ENCODE peak calls at places on chromosomes 4 and X, in four cellular contexts. A, X, M and G are unnamed samples.

GRCh38 chr4:85457752-85458467 is 17.0 kb upstream of the ARHGAP24 start:
- DNase-seq in A (no peak), X (no peak), M (no peak), G (no peak)

GRCh38 chrX:131802836-131803626 is 220.1 kb upstream of the STK26 start:
- DNase-seq in A (peak; percentile 25), X (peak; percentile 24), M (no peak), G (no peak)

GRCh38 chrX:115901241-115901640 is 269.3 kb upstream of the AGTR2 start:
- DNase-seq in A (no peak), X (no peak), M (no peak), G (no peak)

GRCh38 chr4:1154523-1155182 is 17.7 kb downstream of the SPON2 start:
- DNase-seq in A (peak; percentile 49), X (no peak), M (no peak), G (no peak)

GRCh38 chr4:177119693-177120092 is 190.0 kb upstream of the NEIL3 start:
- DNase-seq in A (peak; percentile 25), X (no peak), M (no peak), G (no peak)

GRCh38 chrX:13489451-13489850 is 80.0 kb upstream of the EGFL6 start:
- DNase-seq in A (peak; percentile 81), X (peak; percentile 30), M (peak; percentile 41), G (no peak)

GRCh38 chr4:47221721-47222120 is 190.4 kb downstream of the GABRB1 start:
- DNase-seq in A (peak; percentile 96), X (no peak), M (peak; percentile 33), G (no peak)

GRCh38 chrX:128396601-128397000 is 344.4 kb upstream of the ACTRT1 start:
- DNase-seq in A (no peak), X (no peak), M (no peak), G (no peak)

GRCh38 chr4:104592894-104593470 is 98.3 kb upstream of the CXXC4 start:
- DNase-seq in A (peak; percentile 57), X (no peak), M (no peak), G (no peak)

GRCh38 chr4:110354460-110354859 is 121.5 kb upstream of the ENPEP start:
- DNase-seq in A (no peak), X (no peak), M (no peak), G (no peak)

GRCh38 chrX:149531599-149531998 is 9.2 kb upstream of the EOLA1 start:
- DNase-seq in A (no peak), X (no peak), M (no peak), G (no peak)

GRCh38 chr4:187814737-187815465 is 180.7 kb upstream of the ZFP42 start:
- DNase-seq in A (peak; percentile 4), X (peak; percentile 7), M (no peak), G (no peak)

GRCh38 chr4:147814334-147814733 is 82.4 kb downstream of the ARHGAP10 start:
- DNase-seq in A (peak; percentile 51), X (no peak), M (no peak), G (no peak)

GRCh38 chr4:142036795-142037583 is 400.6 kb downstream of the IL15 start:
- DNase-seq in A (peak; percentile 69), X (no peak), M (peak; percentile 22), G (no peak)

GRCh38 chr4:1398686-1399507 is 7.3 kb downstream of the NKX1-1 start:
- DNase-seq in A (no peak), X (no peak), M (no peak), G (peak; percentile 72)

GRCh38 chrX:16834811-16835210 is 35.4 kb downstream of the RBBP7 start:
- DNase-seq in A (peak; percentile 57), X (no peak), M (no peak), G (no peak)

GRCh38 chr4:76486588-76487276 is 51.7 kb downstream of the SHROOM3 start:
- DNase-seq in A (no peak), X (no peak), M (no peak), G (no peak)

GRCh38 chr4:8278421-8279287 is 9.1 kb downstream of the HTRA3 start:
- DNase-seq in A (peak; percentile 85), X (peak; percentile 28), M (peak; percentile 86), G (peak; percentile 67)

GRCh38 chrX:135737361-135738071 is 24.1 kb downstream of the CT45A1 start:
- DNase-seq in A (no peak), X (no peak), M (no peak), G (no peak)

GRCh38 chr4:2743518-2744445 is 12.4 kb downstream of the TNIP2 start:
- DNase-seq in A (no peak), X (no peak), M (no peak), G (peak; percentile 57)

GRCh38 chr4:2266181-2266580 is 4.3 kb upstream of the MXD4 start:
- DNase-seq in A (peak; percentile 40), X (peak; percentile 80), M (peak; percentile 72), G (no peak)

GRCh38 chrX:20139966-20140365 is 1.7 kb downstream of the EIF1AX start:
- DNase-seq in A (peak; percentile 73), X (no peak), M (peak; percentile 36), G (no peak)

GRCh38 chr4:40924096-40924792 is 174.5 kb downstream of the NSUN7 start:
- DNase-seq in A (peak; percentile 36), X (peak; percentile 66), M (peak; percentile 48), G (no peak)

GRCh38 chr4:140358281-140358680 is 15.2 kb upstream of the SCOC start:
- DNase-seq in A (no peak), X (no peak), M (no peak), G (no peak)

GRCh38 chr4:7050481-7051143 is 7.4 kb downstream of the TADA2B start:
- DNase-seq in A (no peak), X (no peak), M (no peak), G (no peak)

GRCh38 chr4:178105223-178105622 is 663.0 kb upstream of the AGA start:
- DNase-seq in A (no peak), X (no peak), M (no peak), G (no peak)

GRCh38 chr4:138912714-138913340 is 102.8 kb upstream of the NOCT start:
- DNase-seq in A (no peak), X (no peak), M (no peak), G (no peak)

GRCh38 chrX:140765043-140765784 is 55.7 kb downstream of the LINC00632 start:
- DNase-seq in A (peak; percentile 73), X (no peak), M (peak; percentile 33), G (no peak)

GRCh38 chr4:83454626-83455025 is 997 bp downstream of the HELQ start:
- DNase-seq in A (peak; percentile 17), X (no peak), M (no peak), G (no peak)

DNA sequence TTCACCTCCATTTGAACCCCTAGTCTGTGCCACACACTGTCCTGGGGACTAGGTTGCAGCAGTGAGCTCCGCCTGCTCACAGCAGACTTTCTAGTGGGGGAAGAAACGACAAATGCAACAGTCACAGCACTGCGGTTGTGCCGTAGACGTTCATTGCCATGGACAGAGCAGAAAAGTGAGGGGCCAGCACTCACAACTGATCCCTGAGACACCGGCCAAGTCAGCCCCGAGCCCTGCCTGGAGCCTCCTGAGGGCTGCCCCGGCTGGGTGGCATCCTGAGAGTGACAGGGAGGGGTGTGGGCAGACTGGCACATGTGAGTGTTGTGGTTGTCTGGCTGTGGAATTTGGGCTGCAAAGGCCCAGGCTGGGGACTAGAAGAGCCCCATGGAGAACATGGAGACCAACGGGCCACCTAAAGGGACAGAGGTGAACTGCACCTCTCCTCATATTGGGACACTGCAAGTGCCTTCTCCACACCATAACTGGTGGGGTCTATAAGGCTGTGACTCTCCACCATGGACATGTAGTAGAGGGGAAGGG is 4.6 kb downstream of the DUSP9 start:
- DNase-seq in A (no peak), X (no peak), M (no peak), G (peak; percentile 63)
- TF ChIP-seq CTCF in A (no peak), X (no peak), M (no peak), G (peak; percentile 43)

GRCh38 chrX:155179343-155179997 is 36.8 kb upstream of the VBP1 start:
- DNase-seq in A (no peak), X (no peak), M (no peak), G (no peak)
- TF ChIP-seq CTCF in A (no peak), X (no peak), M (no peak), G (peak; percentile 14)

DNA sequence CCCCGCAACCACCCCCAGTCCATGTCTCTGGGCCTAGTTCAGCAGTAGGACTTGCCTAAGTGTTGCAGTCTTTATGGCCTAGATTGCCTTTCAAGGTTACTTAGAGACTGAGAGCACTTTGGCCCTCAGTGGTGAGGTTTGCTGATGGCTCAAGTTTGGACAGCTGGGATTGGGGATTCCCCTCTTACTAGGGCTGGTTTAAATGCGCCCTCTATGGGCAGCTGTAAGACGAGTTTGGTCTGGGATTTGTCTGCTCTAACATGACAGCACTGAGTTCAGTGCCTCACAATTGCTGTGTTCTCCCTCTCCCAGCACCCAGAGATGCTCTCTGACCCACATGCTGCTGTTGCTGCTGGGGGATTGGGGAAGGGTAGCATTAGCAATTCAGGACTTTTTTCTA is 23.1 kb downstream of the DACH2 start:
- DNase-seq in A (no peak), X (no peak), M (no peak), G (peak; percentile 33)
- TF ChIP-seq CTCF in A (peak; percentile 27), X (no peak), M (no peak), G (peak; percentile 63)

GRCh38 chrX:147550217-147550616 is 361.5 kb upstream of the FMR1 start:
- DNase-seq in A (no peak), X (no peak), M (no peak), G (no peak)
- TF ChIP-seq CTCF in A (no peak), X (no peak), M (no peak), G (peak; percentile 47)

GRCh38 chr4:27096142-27096824 is 235.6 kb downstream of the STIM2 start:
- DNase-seq in A (no peak), X (no peak), M (no peak), G (no peak)
- TF ChIP-seq CTCF in A (no peak), X (no peak), M (no peak), G (peak; percentile 72)

GRCh38 chr4:99202094-99202493 is 17.0 kb downstream of the ADH6 start:
- DNase-seq in A (no peak), X (no peak), M (no peak), G (no peak)

GRCh38 chr4:99202536-99202935 is 16.5 kb downstream of the ADH6 start:
- DNase-seq in A (no peak), X (no peak), M (peak; percentile 61), G (no peak)

GRCh38 chr4:99200148-99200547 is 18.9 kb downstream of the ADH6 start:
- DNase-seq in A (no peak), X (no peak), M (no peak), G (no peak)

GRCh38 chr4:99205104-99205979 is 13.7 kb downstream of the ADH6 start:
- DNase-seq in A (no peak), X (no peak), M (peak; percentile 35), G (no peak)

GRCh38 chr4:99201687-99202086 is 17.4 kb downstream of the ADH6 start:
- DNase-seq in A (no peak), X (no peak), M (peak; percentile 18), G (no peak)
- TF ChIP-seq CTCF in A (peak; percentile 13), X (no peak), M (no peak), G (peak; percentile 84)

DNA sequence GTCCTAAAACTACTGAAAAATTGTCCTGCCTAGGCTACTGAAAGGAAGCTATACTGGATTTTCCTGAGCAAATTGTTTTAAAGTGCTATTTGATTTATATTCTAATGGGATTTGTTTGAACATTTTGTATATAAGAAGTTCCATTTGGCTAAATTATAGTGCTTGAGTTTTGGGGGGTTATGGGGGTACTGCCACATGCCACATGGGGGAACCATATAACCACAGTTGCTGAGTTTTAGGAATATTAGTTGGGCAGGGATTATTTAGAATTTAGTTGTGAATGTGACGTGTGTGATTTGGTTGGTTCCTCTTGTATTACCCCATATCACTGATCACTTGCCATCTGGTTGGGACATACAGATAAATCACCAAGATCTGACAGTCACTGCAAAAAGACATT is 224.5 kb upstream of the TAPT1 start:
- DNase-seq in A (no peak), X (no peak), M (no peak), G (no peak)
- TF ChIP-seq CTCF in A (peak; percentile 33), X (no peak), M (peak; percentile 34), G (peak; percentile 60)